ENCODE peak calls at places on chromosome 5, in seven cellular contexts. X is mesendoderm, N is neuronal stem cell, Q is H9, V is H1, L is mesenchymal stem cell, H is trophoblast cell. Z is an unnamed sample.

GRCh38 chr5:159906463-159906862 is 9.8 kb upstream of the ADRA1B start:
- DNase-seq in L (no peak), H (no peak), V (no peak), X (no peak), Q (no peak), N (no peak), Z (no peak)

GRCh38 chr5:76637490-76637889 is 14.3 kb upstream of the F2RL2 start:
- DNase-seq in H (no peak), N (no peak), V (no peak), X (no peak), L (no peak), Q (no peak), Z (no peak)

GRCh38 chr5:99000878-99001277 is 72.1 kb upstream of the CHD1 start:
- DNase-seq in Q (no peak), V (no peak), X (no peak), L (peak; percentile 75), H (no peak), N (no peak), Z (peak; percentile 9)

GRCh38 chr5:133754575-133755169 is 142.3 kb upstream of the FSTL4 start:
- DNase-seq in Q (peak; percentile 52), X (peak; percentile 74), N (peak; percentile 14), H (peak; percentile 31), L (peak; percentile 13), V (peak; percentile 9), Z (peak; percentile 7)

GRCh38 chr5:86968311-86968753 is 299.4 kb upstream of the RASA1 start:
- DNase-seq in Q (no peak), N (peak; percentile 14), L (peak; percentile 66), H (no peak), X (peak; percentile 56), V (no peak), Z (peak; percentile 65)

GRCh38 chr5:154046486-154046885 is 7.7 kb downstream of the MFAP3 start:
- DNase-seq in Q (no peak), V (no peak), X (no peak), L (no peak), N (no peak), H (no peak), Z (no peak)

GRCh38 chr5:124546643-124547042 is 199.8 kb downstream of the ZNF608 start:
- DNase-seq in X (peak; percentile 26), L (peak; percentile 34), N (peak; percentile 12), H (no peak), V (no peak), Q (no peak), Z (peak; percentile 35)

GRCh38 chr5:179904463-179905143 is 3.1 kb downstream of the TBC1D9B start:
- DNase-seq in V (no peak), N (no peak), H (no peak), Q (no peak), X (no peak), L (no peak), Z (no peak)

GRCh38 chr5:37722236-37723146 is 117.3 kb downstream of the GDNF start:
- DNase-seq in N (peak; percentile 20), Q (no peak), X (peak; percentile 17), V (no peak), L (peak; percentile 95), H (peak; percentile 60), Z (peak; percentile 96)

GRCh38 chr5:98108497-98108896 is 665.0 kb upstream of the RGMB start:
- DNase-seq in Q (no peak), X (no peak), V (no peak), N (no peak), H (no peak), L (peak; percentile 82), Z (peak; percentile 99)

GRCh38 chr5:27473300-27474053 is 435.1 kb upstream of the CDH9 start:
- DNase-seq in L (peak; percentile 62), V (no peak), H (no peak), N (peak; percentile 18), Q (no peak), X (peak; percentile 73), Z (no peak)

GRCh38 chr5:138989720-138990119 is 114.6 kb upstream of the LRRTM2 start:
- DNase-seq in H (no peak), Q (peak; percentile 12), L (peak; percentile 41), N (no peak), V (no peak), X (no peak), Z (peak; percentile 76)

GRCh38 chr5:101306391-101307137 is 403.5 kb upstream of the ST8SIA4 start:
- DNase-seq in N (no peak), X (peak; percentile 1), H (no peak), L (peak; percentile 45), Q (no peak), V (no peak), Z (no peak)

GRCh38 chr5:52925001-52925400 is 64.2 kb upstream of the ITGA2 start:
- DNase-seq in X (no peak), V (no peak), N (no peak), L (no peak), Q (no peak), H (no peak), Z (no peak)

GRCh38 chr5:82975812-82976211 is 101.4 kb downstream of the TMEM167A start:
- DNase-seq in N (no peak), Q (no peak), X (no peak), V (no peak), L (no peak), H (peak; percentile 92), Z (no peak)

GRCh38 chr5:111411321-111411720 is 101.0 kb downstream of the STARD4 start:
- DNase-seq in N (no peak), V (no peak), X (no peak), Q (no peak), H (no peak), L (peak; percentile 10), Z (peak; percentile 49)

GRCh38 chr5:43036856-43037711 is 3.0 kb downstream of the ANXA2R start:
- DNase-seq in Q (peak; percentile 40), N (no peak), H (no peak), L (no peak), X (peak; percentile 58), V (no peak), Z (peak; percentile 59)

GRCh38 chr5:61620660-61621650 is 288.9 kb downstream of the ZSWIM6 start:
- DNase-seq in V (no peak), N (no peak), L (no peak), Q (no peak), H (no peak), X (no peak), Z (no peak)

GRCh38 chr5:68950111-68950510 is 143.7 kb upstream of the SLC30A5 start:
- DNase-seq in Q (no peak), X (peak; percentile 81), H (peak; percentile 43), V (no peak), N (no peak), L (no peak), Z (no peak)

GRCh38 chr5:93240228-93240834 is 340.7 kb downstream of the NR2F1-AS1 start:
- DNase-seq in X (no peak), Q (no peak), V (no peak), H (no peak), N (no peak), L (no peak), Z (no peak)

GRCh38 chr5:167658890-167659289 is 632.6 kb upstream of the WWC1 start:
- DNase-seq in Q (no peak), V (no peak), N (no peak), L (peak; percentile 67), X (no peak), H (no peak), Z (peak; percentile 12)
- H3K18ac ChIP-seq in Q (no peak overlapping the region), V (no peak overlapping the region), N (no peak overlapping the region), L (no peak overlapping the region), X (no peak overlapping the region), H (no peak overlapping the region), Z (no peak overlapping the region)

GRCh38 chr5:39470021-39470420 is 45.2 kb upstream of the DAB2 start:
- DNase-seq in L (no peak), X (no peak), N (no peak), Q (no peak), V (no peak), H (no peak), Z (no peak)
- H3K18ac ChIP-seq in L (no peak overlapping the region), X (no peak overlapping the region), N (no peak overlapping the region), Q (no peak overlapping the region), V (no peak overlapping the region), H (no peak overlapping the region), Z (peak overlapping the region; percentile 31)

DNA sequence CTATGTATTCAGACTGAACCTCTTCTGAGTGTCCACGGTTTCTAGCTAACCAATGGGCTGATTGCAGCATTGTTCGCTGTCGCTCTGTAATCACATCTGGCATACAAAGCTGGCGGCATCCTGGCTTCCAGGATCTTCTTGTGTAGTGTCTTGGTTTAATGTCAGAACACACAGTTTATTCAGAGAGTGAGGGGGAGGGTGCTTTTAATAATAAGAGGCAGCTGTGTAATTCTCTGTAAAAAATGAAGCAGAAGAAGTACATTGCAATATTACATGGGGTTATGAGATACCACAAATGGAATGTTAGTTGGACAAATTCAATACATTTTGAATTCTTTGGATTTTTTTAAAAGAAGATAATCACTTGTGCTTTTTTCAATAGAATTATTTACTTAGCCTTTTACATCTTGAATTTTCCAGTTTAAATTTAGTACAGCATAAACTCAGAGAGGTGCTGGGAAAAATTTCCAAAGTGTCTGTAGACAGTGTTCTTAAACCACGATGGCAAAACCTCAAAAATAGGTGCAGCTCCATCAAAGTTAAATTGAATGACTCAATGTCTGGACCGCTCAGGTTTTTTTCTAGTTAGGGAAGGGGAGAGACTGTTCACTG is 206.0 kb downstream of the PCSK1 start:
- DNase-seq in X (no peak), L (peak; percentile 44), N (no peak), H (no peak), Q (no peak), V (no peak), Z (peak; percentile 97)
- H3K18ac ChIP-seq in X (no peak overlapping the region), L (peak overlapping the region; percentile 93), N (no peak overlapping the region), H (no peak overlapping the region), Q (no peak overlapping the region), V (no peak overlapping the region), Z (peak overlapping the region; percentile 98)

DNA sequence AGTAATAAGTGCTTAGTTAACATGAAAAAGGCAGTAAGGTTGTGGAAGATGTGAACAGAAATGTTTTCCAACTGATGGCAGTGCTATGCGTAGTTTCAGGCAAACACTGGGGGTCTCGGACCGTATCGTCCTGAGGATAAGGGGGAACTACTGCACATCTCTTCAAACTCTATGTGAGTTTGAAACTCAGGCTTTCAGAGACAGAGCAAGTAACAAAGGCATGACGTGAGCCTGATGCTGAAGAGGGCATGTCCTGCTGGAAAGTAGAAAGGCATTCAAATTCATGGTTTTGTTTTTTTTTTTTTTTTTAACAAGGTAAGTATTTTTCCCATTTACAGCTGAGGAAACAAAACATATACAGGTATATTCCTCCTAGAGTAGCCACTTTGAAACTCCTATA is 59.9 kb downstream of the TRIM36 start:
- DNase-seq in X (no peak), Q (peak; percentile 39), N (no peak), L (no peak), V (no peak), H (no peak), Z (no peak)
- H3K18ac ChIP-seq in X (no peak overlapping the region), Q (no peak overlapping the region), N (no peak overlapping the region), L (no peak overlapping the region), V (no peak overlapping the region), H (no peak overlapping the region), Z (no peak overlapping the region)

DNA sequence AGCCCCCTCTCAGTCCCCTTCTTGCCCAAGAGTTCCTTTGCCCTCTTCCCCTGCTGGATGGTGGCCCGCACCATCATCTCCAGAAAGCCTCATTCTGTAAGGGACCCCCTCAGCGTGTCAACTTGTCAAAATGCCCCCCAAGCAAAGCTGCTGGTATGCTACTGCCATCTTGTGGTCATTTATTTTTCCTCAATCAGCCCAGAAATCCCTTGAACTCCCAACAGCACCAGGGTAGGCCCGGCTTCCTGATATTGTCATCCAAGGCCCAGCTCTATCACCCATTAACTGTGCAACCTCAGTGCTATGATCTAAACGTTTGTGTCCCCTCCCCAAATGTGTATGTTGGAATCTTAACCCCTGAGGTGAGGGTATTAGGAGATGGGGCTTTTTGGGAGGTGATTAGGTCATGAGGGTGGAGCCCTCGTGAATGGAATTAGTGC is 53.2 kb upstream of the FBXW11 start:
- DNase-seq in L (peak; percentile 33), N (no peak), Q (no peak), H (no peak), X (peak; percentile 54), V (no peak), Z (no peak)
- H3K18ac ChIP-seq in L (no peak overlapping the region), N (no peak overlapping the region), Q (no peak overlapping the region), H (no peak overlapping the region), X (no peak overlapping the region), V (no peak overlapping the region), Z (no peak overlapping the region)